ENCODE peak calls at places on chromosomes 7 and 10, in nine cellular contexts. M, P, B, Z, C, N, X, L and J are unnamed samples.

GRCh38 chr10:97888641-97889262 is 39.1 kb downstream of the GOLGA7B start:
- DNase-seq in M (no peak), X (peak), C (no peak), B (no peak), N (peak), P (no peak), Z (peak), L (no peak), J (no peak)

GRCh38 chr7:105376901-105377533 is 11.7 kb downstream of the SRPK2 start:
- DNase-seq in N (no peak), P (no peak), B (no peak), M (no peak), Z (no peak), L (no peak), X (no peak), C (no peak), J (no peak)

GRCh38 chr7:75737856-75738603 is 711 bp downstream of the HIP1 start:
- DNase-seq in P (no peak), Z (no peak), L (no peak), B (no peak), M (peak), C (no peak), X (no peak), N (peak), J (peak)

GRCh38 chr7:44348300-44348699 is 22.9 kb upstream of the CAMK2B start:
- DNase-seq in B (no peak), N (peak), C (no peak), L (no peak), Z (peak), M (no peak), X (no peak), P (no peak), J (peak)

GRCh38 chr7:8261711-8262695 is at the start of gene ICA1:
- DNase-seq in N (peak), M (peak), Z (peak), L (peak), C (peak), P (peak), B (peak), X (peak), J (peak)

GRCh38 chr7:83001362-83002040 is 161.2 kb downstream of the PCLO start:
- DNase-seq in Z (no peak), N (no peak), C (no peak), B (no peak), X (no peak), P (no peak), L (no peak), M (no peak), J (no peak)

GRCh38 chr10:103714232-103714891 is 141.0 kb downstream of the SH3PXD2A start:
- DNase-seq in X (no peak), Z (no peak), M (no peak), N (no peak), L (no peak), B (no peak), P (no peak), C (no peak), J (no peak)

GRCh38 chr10:21130683-21131442 is 233.8 kb upstream of the NEBL start:
- DNase-seq in Z (no peak), X (no peak), C (no peak), B (no peak), P (no peak), M (no peak), L (no peak), N (no peak), J (no peak)

GRCh38 chr10:12221323-12222298 is 25.6 kb downstream of the CDC123 start:
- DNase-seq in L (no peak), P (no peak), M (no peak), X (no peak), Z (peak), C (no peak), B (no peak), N (no peak), J (no peak)

GRCh38 chr7:27184342-27185012 is 555 bp downstream of the HOXA11 start:
- DNase-seq in B (no peak), M (no peak), C (peak), Z (no peak), N (peak), P (no peak), L (no peak), X (peak), J (no peak)

GRCh38 chr10:26524161-26524831 is 86.2 kb downstream of the APBB1IP start:
- DNase-seq in B (no peak), N (no peak), L (no peak), X (no peak), P (no peak), C (no peak), M (no peak), Z (no peak), J (no peak)

GRCh38 chr7:26891400-26892355 is 27.3 kb upstream of the SKAP2 start:
- DNase-seq in N (no peak), X (no peak), P (no peak), Z (no peak), C (no peak), B (no peak), L (no peak), M (no peak), J (no peak)

GRCh38 chr10:29583674-29584073 is 51.1 kb downstream of the SVIL start:
- DNase-seq in M (no peak), B (no peak), N (no peak), C (no peak), X (no peak), Z (no peak), P (no peak), L (no peak), J (no peak)

GRCh38 chr10:109902992-109903947 is 20.0 kb downstream of the XPNPEP1 start:
- DNase-seq in P (no peak), Z (no peak), C (no peak), X (no peak), B (no peak), L (peak), M (no peak), N (no peak), J (no peak)

GRCh38 chr10:43964486-43964885 is 315.8 kb upstream of the ZNF32 start:
- DNase-seq in L (no peak), N (peak), C (no peak), B (no peak), X (no peak), Z (no peak), P (no peak), M (no peak), J (no peak)

GRCh38 chr10:6171891-6172354 is 30.8 kb upstream of the PFKFB3 start:
- DNase-seq in C (no peak), Z (no peak), P (no peak), B (peak), X (no peak), L (no peak), N (no peak), M (peak), J (peak)

GRCh38 chr10:111126073-111126472 is 49.2 kb downstream of the ADRA2A start:
- DNase-seq in L (no peak), C (no peak), P (no peak), M (no peak), B (no peak), X (no peak), N (no peak), Z (no peak), J (no peak)

GRCh38 chr10:99358101-99358500 is 28.9 kb downstream of the CNNM1 start:
- DNase-seq in P (no peak), L (no peak), B (no peak), Z (no peak), X (no peak), N (peak), M (no peak), C (no peak), J (no peak)

GRCh38 chr10:103884681-103885139 is 29.3 kb upstream of the SH3PXD2A start:
- DNase-seq in P (no peak), C (no peak), X (peak), M (peak), N (peak), Z (peak), B (peak), L (peak), J (peak)

GRCh38 chr10:24762966-24763623 is 39.4 kb upstream of the ARHGAP21 start:
- DNase-seq in P (no peak), X (no peak), Z (no peak), B (no peak), N (no peak), M (no peak), C (no peak), L (no peak), J (no peak)

GRCh38 chr7:1340031-1340430 is 107.4 kb downstream of the UNCX start:
- DNase-seq in C (no peak), X (no peak), B (no peak), N (no peak), M (no peak), Z (no peak), P (no peak), L (no peak), J (no peak)